ENCODE peak calls at places on chromosomes 4 and X, in ten cellular contexts. W is sciatic nerve; A is chondrocyte; T is effector memory CD8-positive, alpha-beta T cell; J is activated T-helper 1 cell treated with anti-CD3 and anti-CD28 coated beads, Interleukin-12 subunit alpha, Interleukin-12 subunit beta, Interleukin-2, Interleukin-4 antibody, amounts not matched to agents 30 ng/mL and 10 ng/mL and 1 ng/mL, durations not matched to agents 14 hours and 24 hours and 36 hours; U is AG04449; R is myocyte; N is tibial nerve; P is WERI-Rb-1; G is right lobe of liver. Q is an unnamed sample.

GRCh38 chr4:40575846-40576245 is 53.8 kb downstream of the RBM47 start:
- DNase-seq in W (no peak), A (no peak), T (no peak), J (no peak), U (no peak), R (no peak), N (no peak), P (no peak), G (no peak), Q (no peak)

GRCh38 chr4:52577285-52577968 is 81.7 kb downstream of the USP46 start:
- DNase-seq in W (no peak), A (no peak), T (no peak), J (no peak), U (peak; percentile 31), R (peak; percentile 49), N (no peak), P (no peak), G (no peak), Q (no peak)

GRCh38 chr4:47109379-47109778 is 78.0 kb downstream of the GABRB1 start:
- DNase-seq in W (no peak), A (no peak), T (no peak), J (no peak), U (no peak), R (no peak), N (no peak), P (no peak), G (no peak), Q (no peak)

GRCh38 chr4:27218013-27218412 is 357.4 kb downstream of the STIM2 start:
- DNase-seq in W (no peak), A (no peak), T (no peak), J (no peak), U (no peak), R (no peak), N (no peak), P (no peak), G (no peak), Q (no peak)

GRCh38 chr4:139654516-139654915 is 11.1 kb upstream of the MGST2 start:
- DNase-seq in W (no peak), A (no peak), T (no peak), J (no peak), U (no peak), R (no peak), N (no peak), P (no peak), G (no peak), Q (no peak)

GRCh38 chrX:136635235-136635634 is 12.7 kb upstream of the CD40LG start:
- DNase-seq in W (no peak), A (no peak), T (no peak), J (no peak), U (no peak), R (no peak), N (no peak), P (no peak), G (no peak), Q (no peak)

GRCh38 chr4:23882976-23883531 is 6.8 kb downstream of the PPARGC1A start:
- DNase-seq in W (no peak), A (no peak), T (no peak), J (no peak), U (no peak), R (no peak), N (no peak), P (no peak), G (no peak), Q (no peak)

GRCh38 chr4:104425003-104425402 is 69.7 kb downstream of the CXXC4 start:
- DNase-seq in W (no peak), A (no peak), T (no peak), J (no peak), U (no peak), R (no peak), N (no peak), P (no peak), G (peak; percentile 40), Q (no peak)

GRCh38 chrX:45596190-45596808 is 395.6 kb upstream of the DIPK2B start:
- DNase-seq in W (no peak), A (no peak), T (no peak), J (no peak), U (no peak), R (no peak), N (no peak), P (no peak), G (no peak), Q (no peak)

GRCh38 chrX:150575415-150575814 is 7.0 kb downstream of the MTM1 start:
- DNase-seq in W (no peak), A (no peak), T (peak; percentile 4), J (peak; percentile 16), U (no peak), R (no peak), N (no peak), P (no peak), G (no peak), Q (no peak)

GRCh38 chr4:156558365-156559025 is 413.1 kb downstream of the PDGFC start:
- DNase-seq in W (no peak), A (no peak), T (no peak), J (no peak), U (no peak), R (peak; percentile 25), N (no peak), P (no peak), G (no peak), Q (no peak)

GRCh38 chr4:19486400-19486799 is 765.3 kb upstream of the SLIT2 start:
- DNase-seq in W (no peak), A (no peak), T (no peak), J (no peak), U (no peak), R (no peak), N (no peak), P (peak; percentile 17), G (no peak), Q (no peak)

GRCh38 chr4:107997001-107997788 is 7.5 kb downstream of the HADH start:
- DNase-seq in W (no peak), A (no peak), T (no peak), J (no peak), U (peak; percentile 41), R (peak; percentile 95), N (no peak), P (no peak), G (no peak), Q (no peak)

GRCh38 chrX:12400218-12400617 is 261.9 kb downstream of the FRMPD4 start:
- DNase-seq in W (no peak), A (no peak), T (no peak), J (no peak), U (no peak), R (no peak), N (no peak), P (no peak), G (no peak), Q (no peak)

GRCh38 chr4:155526452-155527169 is 140.0 kb upstream of the GUCY1A1 start:
- DNase-seq in W (no peak), A (no peak), T (no peak), J (no peak), U (no peak), R (no peak), N (no peak), P (no peak), G (no peak), Q (no peak)

GRCh38 chrX:1448793-1449580 is 3.7 kb downstream of the ASMTL start:
- DNase-seq in W (peak; percentile 41), A (peak; percentile 60), T (no peak), J (no peak), U (no peak), R (no peak), N (peak; percentile 3), P (peak; percentile 5), G (peak; percentile 37), Q (no peak)

GRCh38 chrX:103453655-103454054 is 65.6 kb downstream of the RAB40A start:
- DNase-seq in W (no peak), A (no peak), T (no peak), J (no peak), U (peak; percentile 73), R (peak; percentile 72), N (no peak), P (no peak), G (no peak), Q (no peak)

GRCh38 chr4:18882468-18882867 is 860.9 kb upstream of the LCORL start:
- DNase-seq in W (no peak), A (no peak), T (no peak), J (no peak), U (peak; percentile 9), R (no peak), N (no peak), P (no peak), G (no peak), Q (no peak)

GRCh38 chrX:4185086-4185485 is 471.6 kb upstream of the PRKX start:
- DNase-seq in W (no peak), A (no peak), T (no peak), J (no peak), U (no peak), R (no peak), N (no peak), P (no peak), G (no peak), Q (no peak)

GRCh38 chr4:69894221-69894620 is 34.3 kb upstream of the SULT1E1 start:
- DNase-seq in W (no peak), A (no peak), T (no peak), J (no peak), U (no peak), R (no peak), N (no peak), P (no peak), G (no peak), Q (no peak)

GRCh38 chr4:184822356-184822755 is 3.4 kb downstream of the ACSL1 start:
- DNase-seq in W (peak; percentile 25), A (no peak), T (no peak), J (no peak), U (no peak), R (no peak), N (no peak), P (no peak), G (no peak), Q (no peak)